ENCODE peak calls at places on chromosomes 16 and 17, in seven cellular contexts. D is T-helper 1 cell; R is activated CD4-positive, alpha-beta T cell treated with anti-CD3 and anti-CD28 coated beads for 48 hours; E is neural progenitor cell; J is dorsolateral prefrontal cortex; X is HEK293T; V is LoVo. K is an unnamed sample.

GRCh38 chr16:2295056-2295798 is 27.3 kb upstream of the RNPS1 start:
- DNase-seq in D (no peak), R (no peak), E (no peak), J (no peak), X (no peak), V (no peak), K (no peak)

GRCh38 chr17:7120123-7120522 is 5.5 kb upstream of the ASGR2 start:
- DNase-seq in D (no peak), R (no peak), E (no peak), J (no peak), X (no peak), V (no peak), K (no peak)

GRCh38 chr17:74454197-74455024 is 12.0 kb upstream of the CD300A start:
- DNase-seq in D (no peak), R (no peak), E (peak), J (peak), X (no peak), V (no peak), K (peak)

GRCh38 chr16:53893731-53894435 is 189.9 kb downstream of the FTO start:
- DNase-seq in D (no peak), R (no peak), E (no peak), J (no peak), X (peak), V (no peak), K (no peak)

GRCh38 chr17:74211141-74211928 is 2.0 kb upstream of the TTYH2 start:
- DNase-seq in D (no peak), R (peak), E (peak), J (no peak), X (no peak), V (peak), K (no peak)

GRCh38 chr16:22232277-22233049 is 26.4 kb downstream of the EEF2K start:
- DNase-seq in D (no peak), R (peak), E (no peak), J (no peak), X (peak), V (peak), K (no peak)

GRCh38 chr16:82038941-82039340 is 3.9 kb downstream of the HSD17B2 start:
- DNase-seq in D (no peak), R (no peak), E (no peak), J (no peak), X (no peak), V (no peak), K (peak)

GRCh38 chr16:55672471-55672870 is 16.7 kb downstream of the SLC6A2 start:
- DNase-seq in D (no peak), R (no peak), E (no peak), J (no peak), X (no peak), V (no peak), K (no peak)

GRCh38 chr17:63295288-63295687 is 150.8 kb downstream of the CYB561 start:
- DNase-seq in D (no peak), R (no peak), E (peak), J (no peak), X (no peak), V (peak), K (no peak)

GRCh38 chr17:74297941-74298340 is 23.9 kb downstream of the DNAI2 start:
- DNase-seq in D (no peak), R (peak), E (no peak), J (no peak), X (no peak), V (no peak), K (no peak)

GRCh38 chr16:9258423-9259051 is 167.1 kb downstream of the HAPSTR1 start:
- DNase-seq in D (no peak), R (peak), E (peak), J (peak), X (peak), V (peak), K (no peak)

GRCh38 chr16:56609463-56609921 is 1.1 kb downstream of the MT2A start:
- DNase-seq in D (peak), R (peak), E (peak), J (no peak), X (peak), V (no peak), K (peak)

GRCh38 chr17:14838567-14838966 is 426.6 kb downstream of the PMP22 start:
- DNase-seq in D (no peak), R (no peak), E (no peak), J (no peak), X (no peak), V (no peak), K (no peak)

GRCh38 chr16:23025692-23026305 is 123.5 kb downstream of the USP31 start:
- DNase-seq in D (no peak), R (no peak), E (no peak), J (no peak), X (no peak), V (no peak), K (no peak)

GRCh38 chr17:58947411-58948208 is 159.1 kb downstream of the TRIM37 start:
- DNase-seq in D (no peak), R (no peak), E (no peak), J (no peak), X (no peak), V (no peak), K (no peak)

GRCh38 chr17:82223517-82223916 is 5.3 kb upstream of the SLC16A3 start:
- DNase-seq in D (no peak), R (no peak), E (no peak), J (no peak), X (no peak), V (no peak), K (no peak)

GRCh38 chr16:3665508-3665907 is 11.0 kb downstream of the DNASE1 start:
- DNase-seq in D (no peak), R (no peak), E (no peak), J (no peak), X (no peak), V (no peak), K (no peak)

GRCh38 chr17:42655528-42655927 is 3.6 kb upstream of the TUBG2 start:
- DNase-seq in D (no peak), R (no peak), E (no peak), J (no peak), X (no peak), V (no peak), K (no peak)

GRCh38 chr16:67528870-67529638 is 425 bp downstream of the RIPOR1 start:
- DNase-seq in D (no peak), R (peak), E (peak), J (no peak), X (peak), V (no peak), K (no peak)

GRCh38 chr16:26668026-26668425 is 398.7 kb upstream of the C16orf82 start:
- DNase-seq in D (no peak), R (no peak), E (no peak), J (no peak), X (no peak), V (no peak), K (no peak)

GRCh38 chr17:17506893-17507464 is 10.8 kb upstream of the RASD1 start:
- DNase-seq in D (no peak), R (no peak), E (no peak), J (no peak), X (no peak), V (no peak), K (peak)

GRCh38 chr16:67897231-67897630 is 4.2 kb downstream of the PSKH1 start:
- DNase-seq in D (no peak), R (no peak), E (no peak), J (no peak), X (no peak), V (no peak), K (no peak)

GRCh38 chr16:67562918-67563707 is 787 bp downstream of the CTCF start:
- DNase-seq in D (peak), R (peak), E (peak), J (peak), X (peak), V (peak), K (no peak)

GRCh38 chr17:44308865-44309264 is 464 bp downstream of the RUNDC3A start:
- DNase-seq in D (no peak), R (no peak), E (no peak), J (no peak), X (peak), V (no peak), K (peak)

GRCh38 chr16:34050787-34051320 is 591.4 kb downstream of the TP53TG3F start:
- DNase-seq in D (no peak), R (no peak), E (no peak), J (no peak), X (no peak), V (no peak), K (no peak)

GRCh38 chr16:30351586-30352419 is 3.3 kb downstream of the CD2BP2 start:
- DNase-seq in D (no peak), R (no peak), E (no peak), J (peak), X (no peak), V (peak), K (no peak)

GRCh38 chr17:69909389-69909788 is 165.6 kb upstream of the KCNJ16 start:
- DNase-seq in D (no peak), R (no peak), E (no peak), J (no peak), X (no peak), V (no peak), K (no peak)

GRCh38 chr16:21654881-21655280 is 2.5 kb upstream of the IGSF6 start:
- DNase-seq in D (no peak), R (no peak), E (no peak), J (no peak), X (no peak), V (no peak), K (no peak)

GRCh38 chr16:50178397-50179018 is 25.4 kb downstream of the TENT4B start:
- DNase-seq in D (no peak), R (no peak), E (no peak), J (no peak), X (no peak), V (no peak), K (no peak)

GRCh38 chr17:413706-414440 is 61.3 kb upstream of the RPH3AL start:
- DNase-seq in D (no peak), R (peak), E (no peak), J (no peak), X (no peak), V (no peak), K (no peak)

GRCh38 chr17:40545660-40546059 is 19.6 kb downstream of the CCR7 start:
- DNase-seq in D (no peak), R (peak), E (no peak), J (no peak), X (no peak), V (no peak), K (no peak)

GRCh38 chr17:48162946-48163506 is 55.5 kb downstream of the SNX11 start:
- DNase-seq in D (no peak), R (no peak), E (no peak), J (no peak), X (peak), V (peak), K (no peak)

GRCh38 chr16:87723224-87723619 is 42.6 kb downstream of the KLHDC4 start:
- DNase-seq in D (no peak), R (no peak), E (no peak), J (peak), X (no peak), V (no peak), K (peak)